ENCODE peak calls at places on chromosomes 3 and 15, in six cellular contexts. Q is PC-3, H is GM23338, W is HCT116, K is GM23248, P is astrocyte. G is an unnamed sample.

GRCh38 chr15:38707802-38708671 is 143.4 kb upstream of the RASGRP1 start:
- DNase-seq in Q (peak; percentile 77), H (peak; percentile 83), W (peak; percentile 53), K (peak; percentile 78), P (peak; percentile 47), G (peak; percentile 43)

GRCh38 chr15:56736308-56736707 is 3.0 kb upstream of the ZNF280D start:
- DNase-seq in Q (peak; percentile 19), H (no peak), W (no peak), K (peak; percentile 72), P (peak; percentile 70), G (no peak)

GRCh38 chr15:59999064-59999377 is 5.1 kb upstream of the FOXB1 start:
- DNase-seq in Q (no peak), H (peak; percentile 89), W (no peak), K (no peak), P (no peak), G (no peak)

GRCh38 chr15:56837281-56837680 is 81.2 kb upstream of the TCF12 start:
- DNase-seq in Q (no peak), H (no peak), W (no peak), K (peak; percentile 56), P (peak; percentile 69), G (no peak)

GRCh38 chr3:151460240-151460639 is 621 bp downstream of the IGSF10 start:
- DNase-seq in Q (peak; percentile 27), H (no peak), W (no peak), K (peak; percentile 50), P (peak; percentile 25), G (no peak)

GRCh38 chr3:186339180-186339912 is 22.7 kb downstream of the DGKG start:
- DNase-seq in Q (no peak), H (no peak), W (no peak), K (no peak), P (no peak), G (no peak)

GRCh38 chr3:17686613-17687012 is 55.8 kb downstream of the TBC1D5 start:
- DNase-seq in Q (peak; percentile 46), H (peak; percentile 62), W (peak; percentile 16), K (peak; percentile 37), P (no peak), G (no peak)

GRCh38 chr15:44726568-44727461 is 9.5 kb upstream of the TRIM69 start:
- DNase-seq in Q (peak; percentile 92), H (peak; percentile 54), W (peak; percentile 52), K (peak; percentile 95), P (peak; percentile 91), G (peak; percentile 78)

GRCh38 chr15:29528276-29528675 is 258.7 kb upstream of the NSMCE3 start:
- DNase-seq in Q (no peak), H (no peak), W (no peak), K (no peak), P (no peak), G (no peak)

GRCh38 chr15:78810377-78811123 is 714 bp downstream of the ADAMTS7 start:
- DNase-seq in Q (peak; percentile 56), H (peak; percentile 63), W (no peak), K (peak; percentile 59), P (peak; percentile 20), G (no peak)

GRCh38 chr15:67736810-67737209 is 88.5 kb upstream of the SKOR1 start:
- DNase-seq in Q (no peak), H (no peak), W (no peak), K (peak; percentile 26), P (peak; percentile 14), G (no peak)

GRCh38 chr3:50089603-50089945 is 855 bp downstream of the RBM5 start:
- DNase-seq in Q (no peak), H (peak; percentile 38), W (no peak), K (peak; percentile 74), P (peak; percentile 27), G (no peak)

GRCh38 chr3:149628957-149629670 is 28.7 kb downstream of the WWTR1 start:
- DNase-seq in Q (no peak), H (no peak), W (no peak), K (peak; percentile 37), P (peak; percentile 55), G (no peak)

GRCh38 chr3:73559730-73560129 is 65.0 kb downstream of the PDZRN3 start:
- DNase-seq in Q (no peak), H (no peak), W (no peak), K (no peak), P (no peak), G (no peak)

GRCh38 chr15:38453971-38454686 is at the start of gene FAM98B:
- DNase-seq in Q (peak; percentile 95), H (peak; percentile 90), W (peak; percentile 75), K (peak; percentile 89), P (peak; percentile 83), G (peak; percentile 91)

GRCh38 chr3:50213383-50213782 is 8.3 kb downstream of the SLC38A3 start:
- DNase-seq in Q (no peak), H (no peak), W (no peak), K (no peak), P (no peak), G (no peak)

GRCh38 chr15:33587773-33588172 is 277.0 kb downstream of the RYR3 start:
- DNase-seq in Q (no peak), H (no peak), W (no peak), K (peak; percentile 84), P (peak; percentile 89), G (no peak)

GRCh38 chr3:186967686-186968085 is 37.4 kb downstream of the ST6GAL1 start:
- DNase-seq in Q (no peak), H (no peak), W (no peak), K (no peak), P (no peak), G (no peak)

GRCh38 chr3:53633197-53633787 is 138.9 kb downstream of the CACNA1D start:
- DNase-seq in Q (no peak), H (no peak), W (no peak), K (no peak), P (no peak), G (no peak)

GRCh38 chr15:98727115-98728040 is 79.0 kb downstream of the IGF1R start:
- DNase-seq in Q (peak; percentile 95), H (peak; percentile 90), W (peak; percentile 84), K (peak; percentile 98), P (peak; percentile 93), G (peak; percentile 94)

GRCh38 chr3:112126501-112126900 is 6.5 kb downstream of the GCSAM start:
- DNase-seq in Q (no peak), H (peak; percentile 80), W (no peak), K (peak; percentile 29), P (no peak), G (peak; percentile 10)

GRCh38 chr3:73341272-73341671 is 279.8 kb downstream of the EBLN2 start:
- DNase-seq in Q (no peak), H (no peak), W (no peak), K (no peak), P (no peak), G (no peak)

GRCh38 chr3:81470416-81470978 is 290.9 kb downstream of the GBE1 start:
- DNase-seq in Q (no peak), H (no peak), W (no peak), K (no peak), P (peak; percentile 27), G (no peak)

GRCh38 chr15:90482124-90483011 is 47.4 kb upstream of the CRTC3 start:
- DNase-seq in Q (peak; percentile 71), H (peak; percentile 67), W (peak; percentile 34), K (peak; percentile 67), P (peak; percentile 47), G (peak; percentile 24)

GRCh38 chr15:39407116-39407515 is 173.8 kb upstream of the THBS1 start:
- DNase-seq in Q (no peak), H (no peak), W (no peak), K (peak; percentile 70), P (no peak), G (no peak)

GRCh38 chr3:170585937-170586310 is at the start of gene SLC7A14:
- DNase-seq in Q (no peak), H (peak; percentile 75), W (no peak), K (peak; percentile 37), P (no peak), G (no peak)

GRCh38 chr3:177111541-177111949 is 85.7 kb downstream of the TBL1XR1 start:
- DNase-seq in Q (peak; percentile 63), H (no peak), W (no peak), K (no peak), P (no peak), G (no peak)

GRCh38 chr3:43670635-43671522 is 19.9 kb upstream of the ABHD5 start:
- DNase-seq in Q (no peak), H (no peak), W (no peak), K (no peak), P (no peak), G (no peak)

GRCh38 chr3:188584958-188585689 is 431.2 kb downstream of the LPP start:
- DNase-seq in Q (peak; percentile 53), H (peak; percentile 50), W (no peak), K (peak; percentile 35), P (no peak), G (no peak)

DNA sequence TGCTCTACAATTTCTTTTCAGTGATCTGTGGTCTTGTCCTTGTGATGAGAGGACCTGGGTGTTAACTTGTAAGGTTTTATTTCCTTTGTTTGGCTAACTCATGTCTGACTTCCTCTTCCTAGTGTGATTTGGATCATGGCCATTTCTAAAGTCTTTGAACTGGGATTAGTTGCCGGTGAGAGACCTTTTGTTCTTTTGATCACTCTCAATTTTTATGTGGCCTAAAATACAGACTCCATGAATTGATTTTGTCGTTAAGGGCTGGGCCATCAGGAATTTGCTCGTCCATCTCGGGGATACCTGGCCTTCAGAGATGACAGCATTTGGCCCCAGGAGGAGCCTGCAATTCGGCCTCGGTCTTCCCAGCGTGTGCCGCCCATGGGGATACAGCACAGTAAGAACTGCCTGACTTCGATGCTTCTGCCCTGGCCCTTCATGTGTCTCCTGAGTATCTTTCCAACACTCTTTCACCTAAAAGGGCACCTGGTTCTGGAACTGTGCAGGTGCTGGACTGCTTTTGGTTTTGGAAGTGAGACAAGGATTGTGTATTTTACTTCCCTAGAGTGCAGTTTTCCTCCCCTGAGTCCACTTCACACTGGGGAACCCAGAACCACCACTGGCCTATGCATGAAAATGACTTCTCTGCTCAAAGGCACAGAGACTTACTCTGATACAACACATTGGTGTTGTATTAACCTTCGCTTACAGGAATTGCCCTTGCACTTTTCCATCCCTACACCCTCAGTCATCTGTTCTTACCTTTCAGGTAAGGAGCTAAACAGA is 13.1 kb upstream of the LRRC2 start:
- DNase-seq in Q (no peak), H (no peak), W (no peak), K (no peak), P (no peak), G (no peak)
- H2AFZ ChIP-seq in Q (no peak overlapping the region), H (no peak overlapping the region), W (peak overlapping the region; percentile 88), K (no peak overlapping the region), P (no peak overlapping the region), G (no peak overlapping the region)

GRCh38 chr15:101118116-101118515 is 133.7 kb downstream of the CHSY1 start:
- DNase-seq in Q (no peak), H (no peak), W (no peak), K (no peak), P (no peak), G (no peak)
- H3K4me1 ChIP-seq in Q (peaks cover 3% of the 10 kb centered on the region), H (peaks cover 9% of the 10 kb centered on the region), W (no peaks in the 10 kb centered on the region), K (peaks cover 29% of the 10 kb centered on the region), P (peaks cover 20% of the 10 kb centered on the region), G (no peaks in the 10 kb centered on the region)

DNA sequence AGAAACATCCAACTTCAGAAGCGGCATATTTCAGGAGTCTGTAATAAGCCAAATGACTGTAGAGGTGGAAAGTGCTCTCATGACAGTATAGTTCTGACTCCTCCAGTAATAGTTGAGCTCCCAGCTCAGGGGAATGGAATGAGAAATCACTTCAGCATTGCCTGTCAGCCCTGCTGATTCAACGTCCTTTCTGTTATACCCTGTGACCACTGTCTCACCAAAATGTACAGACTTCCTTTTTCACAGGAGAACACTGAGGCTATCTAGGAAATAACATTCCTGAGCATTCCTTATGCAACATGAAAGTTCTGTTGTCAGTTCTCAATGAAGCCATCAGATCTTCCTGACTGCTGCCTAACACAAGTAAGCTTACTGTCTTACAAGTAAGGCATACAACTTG is 284.5 kb upstream of the MME start:
- DNase-seq in Q (peak; percentile 68), H (no peak), W (no peak), K (peak; percentile 96), P (peak; percentile 94), G (no peak)
- H2AFZ ChIP-seq in Q (no peak overlapping the region), H (no peak overlapping the region), W (no peak overlapping the region), K (no peak overlapping the region), P (no peak overlapping the region), G (no peak overlapping the region)

GRCh38 chr15:74395319-74396145 is 28.1 kb upstream of the CYP11A1 start:
- DNase-seq in Q (no peak), H (no peak), W (no peak), K (peak; percentile 40), P (no peak), G (no peak)
- H3K4me1 ChIP-seq in Q (peaks cover 56% of the 10 kb centered on the region), H (peaks cover 5% of the 10 kb centered on the region), W (peaks cover 57% of the 10 kb centered on the region), K (peaks cover 75% of the 10 kb centered on the region), P (peaks cover 65% of the 10 kb centered on the region), G (peaks cover 72% of the 10 kb centered on the region)